ENCODE peak calls at places on chromosomes 6 and 20, in seven cellular contexts. One of them, this sample, is unnamed.

GRCh38 chr20:3510110-3510509 is 39.3 kb downstream of the ATRN start:
- DNase-seq in HEK293T: no peak
- DNase-seq in progenitor cell of endocrine pancreas: no peak
- DNase-seq in activated T-cell treated with anti-CD3 and anti-CD28 coated beads for 4 hours: no peak
- DNase-seq in activated naive CD4-positive, alpha-beta T cell: no peak
- DNase-seq in activated CD4-positive, alpha-beta T cell treated with anti-CD3 and anti-CD28 coated beads for 48 hours: no peak
- DNase-seq in fibroblast of villous mesenchyme: peak; percentile 10
- DNase-seq in this sample: no peak

GRCh38 chr6:73811706-73812105 is 115.7 kb downstream of the CD109 start:
- DNase-seq in HEK293T: no peak
- DNase-seq in progenitor cell of endocrine pancreas: no peak
- DNase-seq in activated T-cell treated with anti-CD3 and anti-CD28 coated beads for 4 hours: no peak
- DNase-seq in activated naive CD4-positive, alpha-beta T cell: no peak
- DNase-seq in activated CD4-positive, alpha-beta T cell treated with anti-CD3 and anti-CD28 coated beads for 48 hours: no peak
- DNase-seq in fibroblast of villous mesenchyme: no peak
- DNase-seq in this sample: no peak

GRCh38 chr20:3088031-3088430 is 3.5 kb upstream of the AVP start:
- DNase-seq in HEK293T: no peak
- DNase-seq in progenitor cell of endocrine pancreas: no peak
- DNase-seq in activated T-cell treated with anti-CD3 and anti-CD28 coated beads for 4 hours: no peak
- DNase-seq in activated naive CD4-positive, alpha-beta T cell: no peak
- DNase-seq in activated CD4-positive, alpha-beta T cell treated with anti-CD3 and anti-CD28 coated beads for 48 hours: no peak
- DNase-seq in fibroblast of villous mesenchyme: no peak
- DNase-seq in this sample: no peak

GRCh38 chr6:16126881-16127280 is 2.0 kb upstream of the MYLIP start:
- DNase-seq in HEK293T: no peak
- DNase-seq in progenitor cell of endocrine pancreas: no peak
- DNase-seq in activated T-cell treated with anti-CD3 and anti-CD28 coated beads for 4 hours: no peak
- DNase-seq in activated naive CD4-positive, alpha-beta T cell: no peak
- DNase-seq in activated CD4-positive, alpha-beta T cell treated with anti-CD3 and anti-CD28 coated beads for 48 hours: no peak
- DNase-seq in fibroblast of villous mesenchyme: no peak
- DNase-seq in this sample: no peak

GRCh38 chr6:28323813-28324424 is 12.0 kb downstream of the ZSCAN31 start:
- DNase-seq in HEK293T: no peak
- DNase-seq in progenitor cell of endocrine pancreas: no peak
- DNase-seq in activated T-cell treated with anti-CD3 and anti-CD28 coated beads for 4 hours: no peak
- DNase-seq in activated naive CD4-positive, alpha-beta T cell: no peak
- DNase-seq in activated CD4-positive, alpha-beta T cell treated with anti-CD3 and anti-CD28 coated beads for 48 hours: no peak
- DNase-seq in fibroblast of villous mesenchyme: no peak
- DNase-seq in this sample: no peak

GRCh38 chr6:100152201-100152600 is 158.2 kb upstream of the MCHR2 start:
- DNase-seq in HEK293T: no peak
- DNase-seq in progenitor cell of endocrine pancreas: no peak
- DNase-seq in activated T-cell treated with anti-CD3 and anti-CD28 coated beads for 4 hours: no peak
- DNase-seq in activated naive CD4-positive, alpha-beta T cell: no peak
- DNase-seq in activated CD4-positive, alpha-beta T cell treated with anti-CD3 and anti-CD28 coated beads for 48 hours: no peak
- DNase-seq in fibroblast of villous mesenchyme: no peak
- DNase-seq in this sample: no peak

GRCh38 chr20:47097691-47098622 is 203.3 kb downstream of the EYA2 start:
- DNase-seq in HEK293T: no peak
- DNase-seq in progenitor cell of endocrine pancreas: no peak
- DNase-seq in activated T-cell treated with anti-CD3 and anti-CD28 coated beads for 4 hours: no peak
- DNase-seq in activated naive CD4-positive, alpha-beta T cell: no peak
- DNase-seq in activated CD4-positive, alpha-beta T cell treated with anti-CD3 and anti-CD28 coated beads for 48 hours: no peak
- DNase-seq in fibroblast of villous mesenchyme: no peak
- DNase-seq in this sample: no peak

GRCh38 chr20:37393196-37393862 is 47.4 kb downstream of the SRC start:
- DNase-seq in HEK293T: no peak
- DNase-seq in progenitor cell of endocrine pancreas: no peak
- DNase-seq in activated T-cell treated with anti-CD3 and anti-CD28 coated beads for 4 hours: no peak
- DNase-seq in activated naive CD4-positive, alpha-beta T cell: no peak
- DNase-seq in activated CD4-positive, alpha-beta T cell treated with anti-CD3 and anti-CD28 coated beads for 48 hours: no peak
- DNase-seq in fibroblast of villous mesenchyme: no peak
- DNase-seq in this sample: no peak